ENCODE peak calls at places on chromosomes 11 and 22, in six cellular contexts. A is activated CD4-positive, alpha-beta T cell treated with anti-CD3 and anti-CD28 coated beads, Interleukin-2, amount 10 ng/mL, durations not matched to agents 7 days and 5 days; X is progenitor cell of endocrine pancreas; C is hepatic stellate cell; J is ovary; K is lower leg skin. W is an unnamed sample.

GRCh38 chr11:65316311-65316978 is 1.8 kb downstream of the CDC42EP2 start:
- DNase-seq in C (no peak), A (no peak), X (no peak), J (no peak), K (peak), W (peak)

GRCh38 chr11:39570526-39570925 is 1888.9 kb downstream of the LRRC4C start:
- DNase-seq in K (no peak), J (no peak), X (no peak), C (no peak), A (no peak), W (no peak)

GRCh38 chr11:2702771-2703486 is 3.1 kb upstream of the KCNQ1OT1 start:
- DNase-seq in J (peak), C (no peak), A (no peak), X (no peak), K (no peak), W (no peak)

GRCh38 chr11:123321641-123322040 is 108.4 kb upstream of the GRAMD1B start:
- DNase-seq in C (no peak), J (no peak), A (no peak), K (no peak), X (no peak), W (no peak)

GRCh38 chr11:789951-790350 is at the start of gene CEND1:
- DNase-seq in C (peak), J (no peak), X (no peak), A (peak), K (no peak), W (peak)

GRCh38 chr11:34358666-34359547 is 1.1 kb upstream of the ABTB2 start:
- DNase-seq in C (peak), K (peak), A (peak), J (peak), X (peak), W (peak)

GRCh38 chr11:17978553-17979287 is 34.1 kb downstream of the SERGEF start:
- DNase-seq in A (peak), J (no peak), C (peak), X (peak), K (no peak), W (peak)

GRCh38 chr11:11588890-11589289 is 32.9 kb downstream of the GALNT18 start:
- DNase-seq in A (no peak), C (no peak), J (no peak), X (no peak), K (no peak), W (no peak)

GRCh38 chr11:123251656-123252344 is 56.8 kb upstream of the CLMP start:
- DNase-seq in J (peak), C (no peak), A (no peak), X (no peak), K (no peak), W (no peak)

GRCh38 chr22:49036513-49036912 is 791.2 kb downstream of the BRD1 start:
- DNase-seq in C (no peak), J (no peak), A (no peak), K (no peak), X (no peak), W (no peak)

GRCh38 chr22:37309221-37310074 is 27.1 kb downstream of the CYTH4 start:
- DNase-seq in A (peak), C (no peak), X (no peak), J (no peak), K (no peak), W (peak)

GRCh38 chr11:16191852-16192240 is 164.5 kb downstream of the SOX6 start:
- DNase-seq in A (no peak), C (no peak), X (no peak), J (no peak), K (no peak), W (no peak)

GRCh38 chr11:126391286-126391954 is 35.9 kb downstream of the ST3GAL4 start:
- DNase-seq in K (no peak), X (no peak), A (no peak), C (no peak), J (no peak), W (no peak)

GRCh38 chr11:48001438-48002021 is 21.2 kb downstream of the PTPRJ start:
- DNase-seq in J (no peak), X (no peak), C (peak), K (no peak), A (peak), W (peak)

GRCh38 chr11:84241374-84242131 is 955.4 kb upstream of the CCDC90B start:
- DNase-seq in X (no peak), C (no peak), K (no peak), A (no peak), J (no peak), W (no peak)

GRCh38 chr11:100876826-100877545 is 189.9 kb downstream of the ARHGAP42 start:
- DNase-seq in A (no peak), C (peak), J (no peak), K (no peak), X (no peak), W (peak)

GRCh38 chr22:25702046-25702445 is 39.9 kb upstream of the MYO18B start:
- DNase-seq in A (no peak), K (no peak), C (no peak), X (no peak), J (no peak), W (peak)

GRCh38 chr11:75760710-75761493 is 7.7 kb upstream of the DGAT2 start:
- DNase-seq in C (no peak), X (no peak), A (no peak), J (no peak), K (no peak), W (peak)

GRCh38 chr11:28756977-28757376 is 648.8 kb downstream of the METTL15 start:
- DNase-seq in J (no peak), K (no peak), C (peak), X (no peak), A (no peak), W (peak)

GRCh38 chr22:35230417-35230816 is 26.9 kb upstream of the HMGXB4 start:
- DNase-seq in X (no peak), J (no peak), A (no peak), K (no peak), C (no peak), W (no peak)

GRCh38 chr11:75541301-75541929 is 15.7 kb upstream of the GDPD5 start:
- DNase-seq in X (no peak), K (no peak), C (no peak), A (no peak), J (no peak), W (no peak)

GRCh38 chr11:18987454-18988231 is 48.4 kb upstream of the MRGPRX1 start:
- DNase-seq in A (no peak), K (no peak), C (no peak), X (no peak), J (no peak), W (no peak)

W was measured in lung microvascular endothelial cell.